ENCODE peak calls at places on chromosomes 2 and 18, in seven cellular contexts. One of them, this sample, is unnamed.

GRCh38 chr2:147204102-147204501 is 640.7 kb upstream of the ACVR2A start:
- DNase-seq in tibial nerve: no peak
- DNase-seq in stimulated activated CD4-positive, alpha-beta T cell treated with anti-CD3 and anti-CD28 coated beads, Interleukin-2, amount 100 ng/mL, for 48 hours: no peak
- DNase-seq in smooth muscle cell of the brain vasculature: no peak
- DNase-seq in aorta: no peak
- DNase-seq in heart right ventricle: no peak
- DNase-seq in HFF-Myc: no peak
- DNase-seq in this sample: peak; percentile 85

GRCh38 chr2:168699834-168700417 is 102.5 kb upstream of the NOSTRIN start:
- DNase-seq in heart right ventricle: peak; percentile 79
- DNase-seq in smooth muscle cell of the brain vasculature: peak; percentile 87
- DNase-seq in HFF-Myc: peak; percentile 67
- DNase-seq in aorta: peak; percentile 63
- DNase-seq in tibial nerve: peak; percentile 74
- DNase-seq in stimulated activated CD4-positive, alpha-beta T cell treated with anti-CD3 and anti-CD28 coated beads, Interleukin-2, amount 100 ng/mL, for 48 hours: no peak
- DNase-seq in this sample: peak; percentile 23

GRCh38 chr2:234994340-234995321 is 42.8 kb downstream of the SH3BP4 start:
- DNase-seq in smooth muscle cell of the brain vasculature: no peak
- DNase-seq in stimulated activated CD4-positive, alpha-beta T cell treated with anti-CD3 and anti-CD28 coated beads, Interleukin-2, amount 100 ng/mL, for 48 hours: no peak
- DNase-seq in aorta: no peak
- DNase-seq in heart right ventricle: no peak
- DNase-seq in HFF-Myc: no peak
- DNase-seq in tibial nerve: no peak
- DNase-seq in this sample: no peak

GRCh38 chr2:129806985-129807384 is 172.5 kb upstream of the RAB6C start:
- DNase-seq in heart right ventricle: no peak
- DNase-seq in aorta: no peak
- DNase-seq in smooth muscle cell of the brain vasculature: no peak
- DNase-seq in tibial nerve: no peak
- DNase-seq in HFF-Myc: no peak
- DNase-seq in stimulated activated CD4-positive, alpha-beta T cell treated with anti-CD3 and anti-CD28 coated beads, Interleukin-2, amount 100 ng/mL, for 48 hours: no peak
- DNase-seq in this sample: no peak

GRCh38 chr2:226892729-226893128 is 56.9 kb downstream of the RHBDD1 start:
- DNase-seq in heart right ventricle: no peak
- DNase-seq in aorta: no peak
- DNase-seq in tibial nerve: no peak
- DNase-seq in stimulated activated CD4-positive, alpha-beta T cell treated with anti-CD3 and anti-CD28 coated beads, Interleukin-2, amount 100 ng/mL, for 48 hours: no peak
- DNase-seq in HFF-Myc: peak; percentile 56
- DNase-seq in smooth muscle cell of the brain vasculature: no peak
- DNase-seq in this sample: peak; percentile 55

GRCh38 chr2:72149556-72150156 is 2.0 kb upstream of the CYP26B1 start:
- DNase-seq in heart right ventricle: no peak
- DNase-seq in tibial nerve: peak; percentile 8
- DNase-seq in aorta: peak; percentile 42
- DNase-seq in HFF-Myc: no peak
- DNase-seq in smooth muscle cell of the brain vasculature: no peak
- DNase-seq in stimulated activated CD4-positive, alpha-beta T cell treated with anti-CD3 and anti-CD28 coated beads, Interleukin-2, amount 100 ng/mL, for 48 hours: no peak
- DNase-seq in this sample: peak; percentile 49

GRCh38 chr2:144325086-144325485 is 194.8 kb downstream of the ZEB2 start:
- DNase-seq in stimulated activated CD4-positive, alpha-beta T cell treated with anti-CD3 and anti-CD28 coated beads, Interleukin-2, amount 100 ng/mL, for 48 hours: no peak
- DNase-seq in HFF-Myc: no peak
- DNase-seq in heart right ventricle: no peak
- DNase-seq in aorta: no peak
- DNase-seq in tibial nerve: no peak
- DNase-seq in smooth muscle cell of the brain vasculature: no peak
- DNase-seq in this sample: no peak

GRCh38 chr18:40293311-40293710 is 1661.7 kb upstream of the PIK3C3 start:
- DNase-seq in stimulated activated CD4-positive, alpha-beta T cell treated with anti-CD3 and anti-CD28 coated beads, Interleukin-2, amount 100 ng/mL, for 48 hours: no peak
- DNase-seq in aorta: no peak
- DNase-seq in HFF-Myc: no peak
- DNase-seq in tibial nerve: no peak
- DNase-seq in smooth muscle cell of the brain vasculature: no peak
- DNase-seq in heart right ventricle: no peak
- DNase-seq in this sample: peak; percentile 22

GRCh38 chr2:218892693-218893348 is 12.2 kb downstream of the WNT10A start:
- DNase-seq in stimulated activated CD4-positive, alpha-beta T cell treated with anti-CD3 and anti-CD28 coated beads, Interleukin-2, amount 100 ng/mL, for 48 hours: peak; percentile 64
- DNase-seq in aorta: peak; percentile 75
- DNase-seq in tibial nerve: peak; percentile 24
- DNase-seq in smooth muscle cell of the brain vasculature: no peak
- DNase-seq in heart right ventricle: peak; percentile 70
- DNase-seq in HFF-Myc: no peak
- DNase-seq in this sample: peak; percentile 76

GRCh38 chr2:65357095-65357958 is 75.1 kb downstream of the SPRED2 start:
- DNase-seq in heart right ventricle: no peak
- DNase-seq in stimulated activated CD4-positive, alpha-beta T cell treated with anti-CD3 and anti-CD28 coated beads, Interleukin-2, amount 100 ng/mL, for 48 hours: no peak
- DNase-seq in HFF-Myc: no peak
- DNase-seq in aorta: no peak
- DNase-seq in smooth muscle cell of the brain vasculature: no peak
- DNase-seq in tibial nerve: no peak
- DNase-seq in this sample: no peak

GRCh38 chr2:25029183-25029554 is 12.7 kb upstream of the EFR3B start:
- DNase-seq in aorta: no peak
- DNase-seq in heart right ventricle: no peak
- DNase-seq in smooth muscle cell of the brain vasculature: no peak
- DNase-seq in HFF-Myc: no peak
- DNase-seq in tibial nerve: no peak
- DNase-seq in stimulated activated CD4-positive, alpha-beta T cell treated with anti-CD3 and anti-CD28 coated beads, Interleukin-2, amount 100 ng/mL, for 48 hours: no peak
- DNase-seq in this sample: peak; percentile 29

GRCh38 chr2:43025709-43026290 is 200.6 kb downstream of the ZFP36L2 start:
- DNase-seq in heart right ventricle: no peak
- DNase-seq in tibial nerve: no peak
- DNase-seq in aorta: no peak
- DNase-seq in HFF-Myc: no peak
- DNase-seq in smooth muscle cell of the brain vasculature: no peak
- DNase-seq in stimulated activated CD4-positive, alpha-beta T cell treated with anti-CD3 and anti-CD28 coated beads, Interleukin-2, amount 100 ng/mL, for 48 hours: no peak
- DNase-seq in this sample: no peak

GRCh38 chr2:54657664-54658083 is 65.8 kb upstream of the EML6 start:
- DNase-seq in smooth muscle cell of the brain vasculature: no peak
- DNase-seq in heart right ventricle: no peak
- DNase-seq in tibial nerve: peak; percentile 79
- DNase-seq in stimulated activated CD4-positive, alpha-beta T cell treated with anti-CD3 and anti-CD28 coated beads, Interleukin-2, amount 100 ng/mL, for 48 hours: peak; percentile 38
- DNase-seq in HFF-Myc: no peak
- DNase-seq in aorta: peak; percentile 61
- DNase-seq in this sample: peak; percentile 60

GRCh38 chr18:59606193-59607175 is 90.7 kb downstream of the CCBE1 start:
- DNase-seq in aorta: no peak
- DNase-seq in heart right ventricle: no peak
- DNase-seq in tibial nerve: no peak
- DNase-seq in HFF-Myc: peak; percentile 66
- DNase-seq in smooth muscle cell of the brain vasculature: peak; percentile 33
- DNase-seq in stimulated activated CD4-positive, alpha-beta T cell treated with anti-CD3 and anti-CD28 coated beads, Interleukin-2, amount 100 ng/mL, for 48 hours: no peak
- DNase-seq in this sample: no peak

GRCh38 chr2:46964835-46965560 is 49.4 kb upstream of the MCFD2 start:
- DNase-seq in HFF-Myc: no peak
- DNase-seq in smooth muscle cell of the brain vasculature: no peak
- DNase-seq in stimulated activated CD4-positive, alpha-beta T cell treated with anti-CD3 and anti-CD28 coated beads, Interleukin-2, amount 100 ng/mL, for 48 hours: no peak
- DNase-seq in aorta: no peak
- DNase-seq in tibial nerve: no peak
- DNase-seq in heart right ventricle: no peak
- DNase-seq in this sample: no peak

GRCh38 chr18:2905802-2906521 is 59.2 kb downstream of the EMILIN2 start:
- DNase-seq in aorta: peak; percentile 89
- DNase-seq in tibial nerve: peak; percentile 36
- DNase-seq in HFF-Myc: no peak
- DNase-seq in heart right ventricle: peak; percentile 81
- DNase-seq in smooth muscle cell of the brain vasculature: no peak
- DNase-seq in stimulated activated CD4-positive, alpha-beta T cell treated with anti-CD3 and anti-CD28 coated beads, Interleukin-2, amount 100 ng/mL, for 48 hours: peak; percentile 36
- DNase-seq in this sample: peak; percentile 69

GRCh38 chr18:27969206-27969605 is 207.7 kb downstream of the CDH2 start:
- DNase-seq in stimulated activated CD4-positive, alpha-beta T cell treated with anti-CD3 and anti-CD28 coated beads, Interleukin-2, amount 100 ng/mL, for 48 hours: no peak
- DNase-seq in HFF-Myc: no peak
- DNase-seq in tibial nerve: no peak
- DNase-seq in smooth muscle cell of the brain vasculature: no peak
- DNase-seq in heart right ventricle: no peak
- DNase-seq in aorta: no peak
- DNase-seq in this sample: no peak

GRCh38 chr18:77702686-77703085 is 453.0 kb downstream of the GALR1 start:
- DNase-seq in aorta: no peak
- DNase-seq in stimulated activated CD4-positive, alpha-beta T cell treated with anti-CD3 and anti-CD28 coated beads, Interleukin-2, amount 100 ng/mL, for 48 hours: no peak
- DNase-seq in heart right ventricle: no peak
- DNase-seq in tibial nerve: no peak
- DNase-seq in smooth muscle cell of the brain vasculature: no peak
- DNase-seq in HFF-Myc: no peak
- DNase-seq in this sample: no peak

GRCh38 chr2:160494243-160494642 is 636 bp upstream of the RBMS1 start:
- DNase-seq in stimulated activated CD4-positive, alpha-beta T cell treated with anti-CD3 and anti-CD28 coated beads, Interleukin-2, amount 100 ng/mL, for 48 hours: no peak
- DNase-seq in smooth muscle cell of the brain vasculature: no peak
- DNase-seq in aorta: no peak
- DNase-seq in tibial nerve: no peak
- DNase-seq in HFF-Myc: no peak
- DNase-seq in heart right ventricle: no peak
- DNase-seq in this sample: peak; percentile 43

GRCh38 chr2:9830685-9831410 is 12.4 kb upstream of the TAF1B start:
- DNase-seq in HFF-Myc: no peak
- DNase-seq in smooth muscle cell of the brain vasculature: no peak
- DNase-seq in heart right ventricle: no peak
- DNase-seq in stimulated activated CD4-positive, alpha-beta T cell treated with anti-CD3 and anti-CD28 coated beads, Interleukin-2, amount 100 ng/mL, for 48 hours: no peak
- DNase-seq in tibial nerve: no peak
- DNase-seq in aorta: no peak
- DNase-seq in this sample: no peak

GRCh38 chr2:234977228-234977679 is 25.4 kb downstream of the SH3BP4 start:
- DNase-seq in aorta: no peak
- DNase-seq in smooth muscle cell of the brain vasculature: no peak
- DNase-seq in HFF-Myc: no peak
- DNase-seq in stimulated activated CD4-positive, alpha-beta T cell treated with anti-CD3 and anti-CD28 coated beads, Interleukin-2, amount 100 ng/mL, for 48 hours: no peak
- DNase-seq in heart right ventricle: no peak
- DNase-seq in tibial nerve: no peak
- DNase-seq in this sample: no peak

GRCh38 chr2:27428978-27429541 is 629 bp downstream of the NRBP1 start:
- DNase-seq in tibial nerve: peak; percentile 27
- DNase-seq in heart right ventricle: peak; percentile 87
- DNase-seq in HFF-Myc: peak; percentile 22
- DNase-seq in smooth muscle cell of the brain vasculature: peak; percentile 37
- DNase-seq in stimulated activated CD4-positive, alpha-beta T cell treated with anti-CD3 and anti-CD28 coated beads, Interleukin-2, amount 100 ng/mL, for 48 hours: peak; percentile 60
- DNase-seq in aorta: peak; percentile 92
- DNase-seq in this sample: peak; percentile 96

This sample was measured in GM23248.